ENCODE peak calls at places on chromosomes 7 and 10, in eight cellular contexts. B is endodermal cell, P is heart right ventricle, H is psoas muscle, J is astrocyte, U is GM23338, W is tibial artery, V is Panc1. Z is an unnamed sample. For H3K4me1, the result is how much of the 10 kb centered on the place peaks cover.

GRCh38 chr7:5375925-5376324 is 47.7 kb downstream of the TNRC18 start:
- DNase-seq in B (no peak), P (no peak), H (no peak), J (no peak), U (no peak), W (no peak), V (no peak), Z (no peak)

GRCh38 chr10:92407305-92408016 is 116.5 kb downstream of the MARCHF5 start:
- DNase-seq in B (no peak), P (no peak), H (no peak), J (no peak), U (no peak), W (peak), V (peak), Z (no peak)

GRCh38 chr10:60868946-60869345 is 75.0 kb downstream of the RHOBTB1 start:
- DNase-seq in B (no peak), P (no peak), H (no peak), J (no peak), U (no peak), W (no peak), V (no peak), Z (no peak)

GRCh38 chr7:153887756-153888591 is 164.2 kb upstream of the DPP6 start:
- DNase-seq in B (peak), P (no peak), H (no peak), J (no peak), U (no peak), W (no peak), V (no peak), Z (no peak)

GRCh38 chr7:116500071-116500853 is 724 bp downstream of the CAV2 start:
- DNase-seq in B (peak), P (peak), H (peak), J (peak), U (peak), W (no peak), V (no peak), Z (peak)

GRCh38 chr10:75672842-75673241 is 241.4 kb downstream of the LRMDA start:
- DNase-seq in B (no peak), P (no peak), H (no peak), J (peak), U (no peak), W (no peak), V (no peak), Z (no peak)

GRCh38 chr7:96120856-96121255 is 201.0 kb downstream of the SLC25A13 start:
- DNase-seq in B (no peak), P (no peak), H (no peak), J (no peak), U (no peak), W (no peak), V (no peak), Z (peak)

GRCh38 chr10:125157473-125157865 is 2.9 kb downstream of the CTBP2 start:
- DNase-seq in B (no peak), P (no peak), H (no peak), J (no peak), U (no peak), W (peak), V (no peak), Z (no peak)

GRCh38 chr10:132445516-132446194 is 48.7 kb downstream of the PWWP2B start:
- DNase-seq in B (no peak), P (no peak), H (no peak), J (no peak), U (no peak), W (no peak), V (no peak), Z (no peak)

GRCh38 chr10:125871341-125871740 is 9.8 kb downstream of the DHX32 start:
- DNase-seq in B (no peak), P (no peak), H (no peak), J (peak), U (no peak), W (no peak), V (no peak), Z (no peak)

GRCh38 chr10:73433538-73433867 is at the start of gene MSS51:
- DNase-seq in B (no peak), P (no peak), H (peak), J (no peak), U (no peak), W (no peak), V (no peak), Z (no peak)

GRCh38 chr10:64148597-64148996 is 627.4 kb downstream of the REEP3 start:
- DNase-seq in B (no peak), P (no peak), H (no peak), J (no peak), U (no peak), W (no peak), V (no peak), Z (no peak)

GRCh38 chr7:95046494-95047240 is 139.3 kb downstream of the PPP1R9A start:
- DNase-seq in B (no peak), P (no peak), H (no peak), J (peak), U (no peak), W (no peak), V (no peak), Z (no peak)

GRCh38 chr7:33716581-33717477 is 188.5 kb upstream of the BMPER start:
- DNase-seq in B (peak), P (no peak), H (no peak), J (peak), U (peak), W (no peak), V (peak), Z (peak)

GRCh38 chr7:43669286-43670081 is 59.8 kb downstream of the COA1 start:
- DNase-seq in B (peak), P (no peak), H (no peak), J (peak), U (peak), W (no peak), V (no peak), Z (no peak)

GRCh38 chr7:123796568-123796967 is 47.8 kb upstream of the WASL start:
- DNase-seq in B (no peak), P (no peak), H (no peak), J (no peak), U (no peak), W (no peak), V (no peak), Z (no peak)

GRCh38 chr7:130365511-130366441 is 14.5 kb upstream of the CPA1 start:
- DNase-seq in B (no peak), P (no peak), H (peak), J (peak), U (peak), W (no peak), V (no peak), Z (peak)

GRCh38 chr10:72068901-72069446 is 19.4 kb downstream of the SPOCK2 start:
- DNase-seq in B (no peak), P (peak), H (no peak), J (no peak), U (no peak), W (no peak), V (no peak), Z (no peak)

GRCh38 chr7:8261711-8262695 is at the start of gene ICA1:
- DNase-seq in B (peak), P (peak), H (peak), J (peak), U (peak), W (peak), V (no peak), Z (peak)

GRCh38 chr10:44053391-44053790 is 331.5 kb downstream of the CXCL12 start:
- DNase-seq in B (no peak), P (no peak), H (no peak), J (no peak), U (no peak), W (no peak), V (no peak), Z (no peak)

GRCh38 chr10:76433161-76434005 is 1002.0 kb downstream of the LRMDA start:
- DNase-seq in B (peak), P (peak), H (no peak), J (no peak), U (no peak), W (no peak), V (no peak), Z (peak)

GRCh38 chr7:117565226-117565625 is 85.4 kb downstream of the CFTR start:
- DNase-seq in B (no peak), P (no peak), H (no peak), J (no peak), U (no peak), W (no peak), V (no peak), Z (no peak)

GRCh38 chr7:98949336-98950044 is 71.2 kb downstream of the TRRAP start:
- DNase-seq in B (no peak), P (peak), H (peak), J (no peak), U (no peak), W (no peak), V (no peak), Z (no peak)

GRCh38 chr10:3215336-3215860 is 42.8 kb upstream of the PITRM1 start:
- DNase-seq in B (no peak), P (no peak), H (no peak), J (no peak), U (no peak), W (no peak), V (no peak), Z (no peak)

GRCh38 chr7:22601028-22601795 is 101.2 kb upstream of the STEAP1B start:
- DNase-seq in B (no peak), P (no peak), H (no peak), J (no peak), U (no peak), W (no peak), V (no peak), Z (no peak)

GRCh38 chr7:27814054-27814453 is 74.1 kb downstream of the TAX1BP1 start:
- DNase-seq in B (no peak), P (no peak), H (no peak), J (peak), U (no peak), W (no peak), V (no peak), Z (no peak)

GRCh38 chr7:27115161-27116018 is 12.9 kb upstream of the HOXA2 start:
- DNase-seq in B (peak), P (no peak), H (no peak), J (peak), U (peak), W (no peak), V (no peak), Z (peak)

GRCh38 chr7:30070052-30070451 is 41.8 kb downstream of the PLEKHA8 start:
- DNase-seq in B (no peak), P (no peak), H (no peak), J (no peak), U (no peak), W (no peak), V (no peak), Z (peak)

GRCh38 chr10:19819419-19820033 is 3.3 kb downstream of the PLXDC2 start:
- DNase-seq in B (no peak), P (no peak), H (no peak), J (peak), U (peak), W (peak), V (peak), Z (no peak)

GRCh38 chr7:103573479-103574058 is 127.6 kb upstream of the SLC26A5 start:
- DNase-seq in B (no peak), P (no peak), H (no peak), J (peak), U (peak), W (no peak), V (peak), Z (peak)

GRCh38 chr7:92720604-92721350 is 115.6 kb downstream of the CDK6 start:
- DNase-seq in B (no peak), P (no peak), H (no peak), J (no peak), U (no peak), W (no peak), V (no peak), Z (no peak)
- TF ChIP-seq CTCF in B (no peak), P (no peak), H (no peak), J (no peak), U (peak), W (no peak), V (no peak), Z (no peak)

GRCh38 chr7:1460757-1461639 is 1.7 kb upstream of the MICALL2 start:
- DNase-seq in B (peak), P (peak), H (peak), J (peak), U (peak), W (peak), V (no peak), Z (no peak)
- H3K4me1 ChIP-seq in B (under half), P (half or more), H (under half), J (under half), U (under half), W (half or more), V (under half), Z (under half)

DNA sequence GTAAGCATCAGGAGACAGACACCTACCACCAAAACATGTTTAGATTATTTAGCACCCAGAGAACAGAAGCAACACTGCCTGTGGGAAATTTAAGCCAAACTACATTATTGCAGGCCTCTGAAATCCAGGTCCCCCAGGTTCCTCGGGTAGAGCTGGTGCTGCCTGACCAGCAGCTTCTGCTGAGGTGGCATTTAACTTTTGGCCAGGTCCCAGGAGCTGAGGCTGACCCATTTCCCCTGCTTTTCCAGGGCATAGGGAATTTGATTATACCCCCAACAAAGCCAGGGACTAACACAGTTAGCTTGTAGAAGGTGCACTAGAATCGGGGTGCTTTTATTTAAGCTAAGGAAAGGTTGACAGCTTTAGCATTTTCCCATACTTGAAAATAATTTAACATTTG is 4.7 kb downstream of the LRRC4 start:
- DNase-seq in B (no peak), P (no peak), H (no peak), J (no peak), U (no peak), W (no peak), V (no peak), Z (no peak)
- H3K27ac ChIP-seq in B (no peak), P (no peak), H (no peak), J (no peak), U (peak), W (no peak), V (no peak), Z (no peak)

GRCh38 chr7:85464042-85464651 is 277.3 kb upstream of the SEMA3D start:
- DNase-seq in B (no peak), P (no peak), H (no peak), J (no peak), U (peak), W (no peak), V (no peak), Z (no peak)
- TF ChIP-seq CTCF in B (peak), P (no peak), H (no peak), J (no peak), U (peak), W (no peak), V (peak), Z (peak)

GRCh38 chr10:30430544-30431298 is 3.3 kb upstream of the MAP3K8 start:
- DNase-seq in B (no peak), P (no peak), H (no peak), J (no peak), U (no peak), W (no peak), V (no peak), Z (no peak)
- H3K4me1 ChIP-seq in B (under half), P (under half), H (under half), J (under half), U (under half), W (under half), V (under half), Z (under half)

DNA sequence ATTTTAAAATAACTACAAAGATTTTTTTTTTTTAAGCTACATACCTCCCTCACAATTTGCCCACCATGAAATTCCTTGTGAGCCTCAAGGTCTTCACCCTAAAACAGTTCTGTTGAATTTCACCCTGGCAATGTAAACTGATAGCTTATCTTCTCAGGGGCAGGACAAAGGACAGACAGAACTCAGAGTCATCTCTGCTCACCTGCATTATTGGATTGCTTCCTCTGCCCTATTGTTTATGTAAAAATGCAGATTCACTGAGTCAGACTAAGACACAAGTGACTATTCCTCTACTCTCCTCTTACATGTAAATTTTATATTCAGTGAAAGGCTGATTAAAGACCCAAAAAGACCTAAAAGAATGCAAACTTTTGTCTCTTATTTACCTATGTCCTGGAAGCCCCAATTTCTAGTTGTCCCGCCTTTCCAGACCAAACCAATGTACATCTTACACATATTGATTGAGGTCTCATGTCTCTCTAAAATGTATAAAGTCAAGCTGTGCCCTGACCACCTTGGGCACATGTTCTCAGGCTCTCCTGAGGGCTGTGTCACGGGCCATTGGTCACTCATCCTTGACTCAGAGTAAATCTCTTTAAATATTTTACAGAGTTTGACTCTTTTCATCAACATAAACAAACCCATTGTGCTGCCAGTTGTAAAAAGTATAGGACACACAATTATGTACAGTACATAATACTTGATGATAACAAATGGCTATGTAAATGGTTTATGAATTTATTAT is 440.2 kb downstream of the HTR7 start:
- DNase-seq in B (no peak), P (no peak), H (no peak), J (peak), U (no peak), W (no peak), V (no peak), Z (peak)
- H3K27ac ChIP-seq in B (no peak), P (no peak), H (no peak), J (peak), U (no peak), W (no peak), V (no peak), Z (peak)

GRCh38 chr10:111142082-111142481 is 65.3 kb downstream of the ADRA2A start:
- DNase-seq in B (peak), P (no peak), H (no peak), J (no peak), U (peak), W (no peak), V (no peak), Z (no peak)
- TF ChIP-seq CTCF in B (peak), P (no peak), H (no peak), J (no peak), U (peak), W (no peak), V (peak), Z (no peak)

Z was measured in foreskin keratinocyte.